ENCODE peak calls at places on chromosome 5, in four cellular contexts. P, O, S and Y are unnamed samples.

GRCh38 chr5:51028394-51028793 is 354.9 kb upstream of the ISL1 start:
- DNase-seq in P (no peak), O (no peak), S (no peak), Y (no peak)

GRCh38 chr5:136021016-136021405 is 7.8 kb upstream of the TGFBI start:
- DNase-seq in O (no peak), S (no peak), P (peak), Y (peak)

GRCh38 chr5:34627794-34628193 is 28.3 kb upstream of the RAI14 start:
- DNase-seq in O (no peak), S (no peak), P (no peak), Y (no peak)

GRCh38 chr5:88729476-88730182 is 153.4 kb downstream of the MEF2C start:
- DNase-seq in S (peak), O (peak), P (peak), Y (peak)

GRCh38 chr5:151601376-151601775 is 10.2 kb upstream of the FAT2 start:
- DNase-seq in P (no peak), O (no peak), S (no peak), Y (no peak)

GRCh38 chr5:168654225-168654624 is 75.1 kb upstream of the PANK3 start:
- DNase-seq in P (no peak), O (no peak), S (no peak), Y (no peak)

GRCh38 chr5:40945111-40945510 is 35.8 kb downstream of the C7 start:
- DNase-seq in S (no peak), P (no peak), O (no peak), Y (no peak)

GRCh38 chr5:132100672-132101261 is 27.2 kb downstream of the CSF2 start:
- DNase-seq in P (no peak), S (no peak), O (peak), Y (no peak)

GRCh38 chr5:71938886-71939285 is 168.4 kb upstream of the MAP1B start:
- DNase-seq in O (no peak), S (peak), P (no peak), Y (peak)

GRCh38 chr5:1672396-1672795 is 127.2 kb downstream of the MRPL36 start:
- DNase-seq in P (no peak), O (no peak), S (no peak), Y (no peak)

DNA sequence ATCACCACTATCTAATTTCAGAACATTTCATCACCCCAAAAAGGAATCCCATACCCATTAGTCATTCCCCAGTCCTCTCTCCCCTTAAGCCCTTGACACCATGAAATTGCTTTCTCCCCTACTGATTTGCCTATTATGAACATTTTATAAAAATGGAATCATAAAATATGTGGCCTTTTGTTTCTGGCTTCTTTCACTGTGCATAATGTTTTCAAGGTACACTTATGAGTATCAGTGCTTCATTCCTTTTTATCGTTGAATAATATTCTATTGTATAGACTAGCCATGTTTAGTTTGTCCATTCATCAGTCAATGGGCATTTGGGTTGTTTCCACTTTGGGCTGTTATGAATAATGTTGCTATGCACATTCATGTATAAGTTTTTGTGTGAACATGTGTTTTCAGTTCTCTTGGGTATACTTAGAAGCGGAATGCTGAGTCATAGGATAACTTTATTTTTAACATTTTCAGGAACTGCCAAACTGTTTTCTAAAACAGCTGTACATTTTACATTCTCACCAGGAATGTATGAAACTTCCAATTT is 40.4 kb upstream of the FGF1 start:
- DNase-seq in P (no peak), S (no peak), O (peak), Y (no peak)
- TF ChIP-seq MAX in P (no peak), S (no peak), O (no peak), Y (no peak)

DNA sequence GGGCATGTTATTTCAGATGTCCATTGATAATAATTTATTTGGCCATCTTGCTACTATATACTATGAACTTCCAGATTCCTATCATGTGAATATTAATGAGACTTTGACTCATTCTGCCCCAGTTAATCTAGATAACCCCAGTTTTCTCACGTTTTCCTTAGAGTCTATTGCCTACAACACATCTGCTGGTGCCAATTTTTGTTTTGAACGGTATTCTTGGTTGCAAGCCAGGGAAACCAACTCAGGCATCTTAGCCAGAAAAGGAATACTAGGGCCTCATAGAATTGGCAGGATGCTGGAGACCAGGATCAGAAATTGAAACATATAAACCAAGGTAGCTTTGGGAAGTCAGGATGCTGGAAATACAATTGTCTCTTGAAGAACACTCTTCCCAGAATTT is 28.0 kb upstream of the NPR3 start:
- DNase-seq in O (no peak), P (no peak), S (no peak), Y (no peak)
- TF ChIP-seq MYC in O (no peak), P (no peak), S (no peak), Y (no peak)

GRCh38 chr5:172453206-172453985 is 929 bp downstream of the SH3PXD2B start:
- DNase-seq in S (peak), O (no peak), P (no peak), Y (peak)

GRCh38 chr5:172455511-172456061 is 1.3 kb upstream of the SH3PXD2B start:
- DNase-seq in O (no peak), P (no peak), S (no peak), Y (no peak)

GRCh38 chr5:172453986-172454354 is 355 bp downstream of the SH3PXD2B start:
- DNase-seq in O (no peak), S (no peak), P (no peak), Y (no peak)

GRCh38 chr5:172455087-172455381 is 709 bp upstream of the SH3PXD2B start:
- DNase-seq in S (no peak), P (no peak), O (no peak), Y (no peak)

DNA sequence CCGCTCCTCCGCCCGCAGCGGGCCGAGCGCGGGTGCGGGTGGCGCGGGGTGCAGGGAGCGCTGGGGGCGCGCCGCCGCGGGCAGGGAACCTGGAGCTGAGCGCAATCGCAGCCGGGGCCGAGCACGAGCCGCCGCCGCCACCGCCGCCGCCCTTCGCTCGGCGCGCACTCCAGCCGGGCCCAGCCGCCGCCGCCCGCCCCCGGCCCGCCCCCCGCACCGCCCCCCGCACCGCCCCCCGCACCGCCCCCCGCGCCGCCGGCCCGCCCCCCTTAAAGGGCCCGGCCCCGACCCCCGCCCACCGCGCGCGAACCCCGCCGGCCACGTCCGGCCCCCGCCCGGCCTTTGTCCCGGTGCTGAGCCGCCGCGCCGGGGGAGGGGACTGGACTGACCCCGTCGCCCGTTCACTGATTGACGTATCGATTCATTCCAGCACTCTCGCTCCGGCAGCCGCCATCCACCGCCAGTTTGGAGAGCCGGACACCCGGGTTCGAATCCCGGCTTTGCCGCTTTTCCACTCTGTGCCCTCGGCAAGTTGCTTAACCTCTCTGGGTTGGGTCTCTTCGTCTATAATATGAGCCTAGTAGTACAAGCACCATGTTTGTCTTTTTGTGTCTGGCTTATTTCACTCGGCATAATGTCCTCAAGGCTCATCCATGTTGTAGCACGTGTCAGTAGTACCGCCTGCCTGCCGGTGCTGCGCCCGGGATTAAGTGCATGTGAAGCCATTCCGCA is at the start of gene SH3PXD2B:
- DNase-seq in S (peak), O (no peak), P (peak), Y (peak)
- TF ChIP-seq ESRRA in S (no peak), O (no peak), P (no peak), Y (no peak)

GRCh38 chr5:138360941-138361452 is 8.5 kb downstream of the KDM3B start:
- DNase-seq in O (no peak), P (no peak), S (no peak), Y (no peak)
- TF ChIP-seq MAX in O (no peak), P (no peak), S (no peak), Y (no peak)

GRCh38 chr5:129609710-129610109 is 138.2 kb upstream of the MINAR2 start:
- DNase-seq in P (no peak), O (no peak), S (no peak), Y (no peak)
- TF ChIP-seq MYC in P (no peak), O (no peak), S (no peak), Y (no peak)

GRCh38 chr5:129027260-129027659 is 62.0 kb downstream of the SLC27A6 start:
- DNase-seq in S (no peak), O (no peak), P (no peak), Y (no peak)

GRCh38 chr5:129020683-129021082 is 55.4 kb downstream of the SLC27A6 start:
- DNase-seq in S (no peak), O (no peak), P (no peak), Y (no peak)

GRCh38 chr5:129019401-129019908 is 54.2 kb downstream of the SLC27A6 start:
- DNase-seq in S (no peak), O (no peak), P (no peak), Y (no peak)

GRCh38 chr5:129018836-129019235 is 53.5 kb downstream of the SLC27A6 start:
- DNase-seq in S (no peak), O (no peak), P (peak), Y (no peak)

DNA sequence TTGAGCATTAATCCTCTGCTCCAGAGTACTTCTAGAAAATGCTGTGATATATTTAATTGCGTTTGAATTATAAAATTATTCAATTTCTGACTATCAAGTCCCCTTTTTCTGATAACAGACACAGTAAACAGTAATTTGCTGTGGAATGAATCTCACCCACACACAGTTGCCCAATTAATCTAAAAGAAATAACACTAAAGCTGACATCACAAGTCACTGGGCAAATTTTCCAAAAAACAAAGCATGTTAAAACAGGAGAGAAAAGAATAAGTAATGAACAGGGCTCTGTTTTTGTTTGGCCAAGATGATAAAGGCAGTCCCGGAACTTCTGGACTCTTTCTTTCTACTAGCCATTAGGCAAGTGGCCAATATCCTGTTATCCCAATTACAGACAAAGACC is 56.5 kb downstream of the SLC27A6 start:
- DNase-seq in P (no peak), O (no peak), S (no peak), Y (no peak)
- TF ChIP-seq ESRRA in P (no peak), O (no peak), S (no peak), Y (no peak)

GRCh38 chr5:175672976-175673648 is 15.2 kb downstream of the HRH2 start:
- DNase-seq in O (no peak), S (no peak), P (no peak), Y (no peak)
- TF ChIP-seq MAX in O (no peak), S (no peak), P (no peak), Y (no peak)

GRCh38 chr5:36068751-36069281 is 2.1 kb upstream of the UGT3A2 start:
- DNase-seq in P (no peak), S (no peak), O (no peak), Y (no peak)

GRCh38 chr5:36066001-36066539 is 612 bp downstream of the UGT3A2 start:
- DNase-seq in O (no peak), P (no peak), S (no peak), Y (no peak)

GRCh38 chr5:36070687-36071571 is 4.2 kb upstream of the UGT3A2 start:
- DNase-seq in P (no peak), O (no peak), S (no peak), Y (no peak)

GRCh38 chr5:36066540-36067210 is at the start of gene UGT3A2:
- DNase-seq in P (no peak), S (no peak), O (no peak), Y (no peak)
- TF ChIP-seq MYC in P (no peak), S (no peak), O (no peak), Y (no peak)

GRCh38 chr5:24407486-24407885 is 237.3 kb downstream of the CDH10 start:
- DNase-seq in P (no peak), S (no peak), O (no peak), Y (no peak)
- TF ChIP-seq ESRRA in P (no peak), S (no peak), O (no peak), Y (no peak)